ENCODE peak calls at places on chromosomes 1 and 21, in six cellular contexts. One of them, this sample, is unnamed.

GRCh38 chr1:62686822-62687221 is 1.4 kb downstream of the DOCK7 start:
- DNase-seq in Panc1: no peak
- DNase-seq in stomach: no peak
- DNase-seq in HepG2: no peak
- DNase-seq in GM23338: no peak
- DNase-seq in transverse colon: no peak
- DNase-seq in this sample: no peak

GRCh38 chr21:39952265-39952664 is 85.0 kb downstream of the PCP4 start:
- DNase-seq in Panc1: no peak
- DNase-seq in stomach: no peak
- DNase-seq in HepG2: no peak
- DNase-seq in GM23338: peak
- DNase-seq in transverse colon: no peak
- DNase-seq in this sample: no peak

GRCh38 chr1:171661076-171661650 is 8.7 kb upstream of the MYOC start:
- DNase-seq in stomach: no peak
- DNase-seq in GM23338: peak
- DNase-seq in Panc1: no peak
- DNase-seq in transverse colon: no peak
- DNase-seq in HepG2: no peak
- DNase-seq in this sample: no peak

GRCh38 chr1:106889054-106889453 is 167.4 kb upstream of the PRMT6 start:
- DNase-seq in GM23338: peak
- DNase-seq in transverse colon: no peak
- DNase-seq in Panc1: no peak
- DNase-seq in stomach: no peak
- DNase-seq in HepG2: no peak
- DNase-seq in this sample: no peak

GRCh38 chr21:26055841-26056264 is 114.7 kb downstream of the APP start:
- DNase-seq in Panc1: no peak
- DNase-seq in transverse colon: no peak
- DNase-seq in HepG2: no peak
- DNase-seq in stomach: no peak
- DNase-seq in GM23338: no peak
- DNase-seq in this sample: no peak

GRCh38 chr1:150072959-150073358 is 5.4 kb downstream of the VPS45 start:
- DNase-seq in Panc1: no peak
- DNase-seq in GM23338: peak
- DNase-seq in transverse colon: no peak
- DNase-seq in stomach: no peak
- DNase-seq in HepG2: no peak
- DNase-seq in this sample: no peak

GRCh38 chr1:20787775-20788488 is 825 bp upstream of the HP1BP3 start:
- DNase-seq in transverse colon: peak
- DNase-seq in stomach: no peak
- DNase-seq in GM23338: peak
- DNase-seq in HepG2: peak
- DNase-seq in Panc1: peak
- DNase-seq in this sample: no peak

GRCh38 chr1:182968151-182968741 is 15.3 kb upstream of the SHCBP1L start:
- DNase-seq in Panc1: no peak
- DNase-seq in stomach: no peak
- DNase-seq in HepG2: peak
- DNase-seq in transverse colon: no peak
- DNase-seq in GM23338: no peak
- DNase-seq in this sample: no peak

GRCh38 chr1:230334447-230334837 is 91.7 kb downstream of the PGBD5 start:
- DNase-seq in stomach: no peak
- DNase-seq in Panc1: no peak
- DNase-seq in HepG2: no peak
- DNase-seq in GM23338: no peak
- DNase-seq in transverse colon: no peak
- DNase-seq in this sample: no peak

GRCh38 chr1:153404086-153404635 is 12.2 kb upstream of the S100A7A start:
- DNase-seq in stomach: no peak
- DNase-seq in Panc1: no peak
- DNase-seq in GM23338: peak
- DNase-seq in HepG2: no peak
- DNase-seq in transverse colon: no peak
- DNase-seq in this sample: no peak

GRCh38 chr1:203175237-203176181 is at the start of gene MYBPH:
- DNase-seq in GM23338: no peak
- DNase-seq in transverse colon: no peak
- DNase-seq in HepG2: no peak
- DNase-seq in Panc1: no peak
- DNase-seq in stomach: no peak
- DNase-seq in this sample: no peak

GRCh38 chr1:157770442-157771043 is 6.4 kb downstream of the FCRL2 start:
- DNase-seq in HepG2: no peak
- DNase-seq in stomach: no peak
- DNase-seq in GM23338: peak
- DNase-seq in Panc1: no peak
- DNase-seq in transverse colon: no peak
- DNase-seq in this sample: no peak

GRCh38 chr1:169305948-169306347 is 61.6 kb downstream of the NME7 start:
- DNase-seq in Panc1: no peak
- DNase-seq in stomach: no peak
- DNase-seq in GM23338: no peak
- DNase-seq in HepG2: no peak
- DNase-seq in transverse colon: no peak
- DNase-seq in this sample: no peak

GRCh38 chr1:16140068-16140596 is 15.7 kb downstream of the EPHA2 start:
- DNase-seq in Panc1: no peak
- DNase-seq in stomach: no peak
- DNase-seq in HepG2: no peak
- DNase-seq in transverse colon: no peak
- DNase-seq in GM23338: no peak
- DNase-seq in this sample: no peak

GRCh38 chr21:33411949-33412430 is 8.8 kb downstream of the IFNGR2 start:
- DNase-seq in HepG2: peak
- DNase-seq in GM23338: no peak
- DNase-seq in transverse colon: peak
- DNase-seq in stomach: peak
- DNase-seq in Panc1: no peak
- DNase-seq in this sample: no peak

GRCh38 chr1:240101306-240101705 is 9.6 kb downstream of the FMN2 start:
- DNase-seq in GM23338: no peak
- DNase-seq in transverse colon: no peak
- DNase-seq in stomach: no peak
- DNase-seq in Panc1: no peak
- DNase-seq in HepG2: no peak
- DNase-seq in this sample: no peak

GRCh38 chr1:115099693-115100050 is 10.4 kb upstream of the TSPAN2 start:
- DNase-seq in transverse colon: no peak
- DNase-seq in Panc1: no peak
- DNase-seq in HepG2: no peak
- DNase-seq in stomach: no peak
- DNase-seq in GM23338: no peak
- DNase-seq in this sample: no peak

GRCh38 chr1:155320661-155321576 is at the start of gene RUSC1:
- DNase-seq in HepG2: no peak
- DNase-seq in transverse colon: peak
- DNase-seq in GM23338: peak
- DNase-seq in Panc1: no peak
- DNase-seq in stomach: peak
- DNase-seq in this sample: peak

GRCh38 chr1:116777831-116778830 is 23.9 kb downstream of the CD2 start:
- DNase-seq in GM23338: peak
- DNase-seq in Panc1: no peak
- DNase-seq in stomach: no peak
- DNase-seq in HepG2: peak
- DNase-seq in transverse colon: no peak
- DNase-seq in this sample: no peak

GRCh38 chr21:38913120-38913975 is 107.6 kb downstream of the ETS2 start:
- DNase-seq in transverse colon: peak
- DNase-seq in Panc1: no peak
- DNase-seq in stomach: peak
- DNase-seq in GM23338: peak
- DNase-seq in HepG2: no peak
- DNase-seq in this sample: peak

GRCh38 chr1:43363283-43363934 is 4.4 kb downstream of the ELOVL1 start:
- DNase-seq in GM23338: no peak
- DNase-seq in Panc1: no peak
- DNase-seq in stomach: no peak
- DNase-seq in HepG2: no peak
- DNase-seq in transverse colon: peak
- DNase-seq in this sample: no peak
- TF ChIP-seq POLR2AphosphoS5 in GM23338: peak
- TF ChIP-seq POLR2AphosphoS5 in Panc1: no peak
- TF ChIP-seq POLR2AphosphoS5 in stomach: no peak
- TF ChIP-seq POLR2AphosphoS5 in HepG2: no peak
- TF ChIP-seq POLR2AphosphoS5 in transverse colon: no peak
- TF ChIP-seq POLR2AphosphoS5 in this sample: no peak

GRCh38 chr1:77888071-77888428 is 374 bp upstream of the NEXN start:
- DNase-seq in Panc1: no peak
- DNase-seq in stomach: no peak
- DNase-seq in transverse colon: no peak
- DNase-seq in GM23338: no peak
- DNase-seq in HepG2: peak
- DNase-seq in this sample: no peak
- TF ChIP-seq CTCF in Panc1: no peak
- TF ChIP-seq CTCF in stomach: no peak
- TF ChIP-seq CTCF in transverse colon: no peak
- TF ChIP-seq CTCF in GM23338: peak
- TF ChIP-seq CTCF in HepG2: peak
- TF ChIP-seq CTCF in this sample: no peak

GRCh38 chr1:10449731-10450130 is at the start of gene CORT:
- DNase-seq in transverse colon: no peak
- DNase-seq in GM23338: no peak
- DNase-seq in Panc1: no peak
- DNase-seq in stomach: no peak
- DNase-seq in HepG2: no peak
- DNase-seq in this sample: no peak
- H3K4me3 ChIP-seq in transverse colon: no peak
- H3K4me3 ChIP-seq in GM23338: peak
- H3K4me3 ChIP-seq in Panc1: no peak
- H3K4me3 ChIP-seq in stomach: no peak
- H3K4me3 ChIP-seq in HepG2: no peak
- H3K4me3 ChIP-seq in this sample: no peak

DNA sequence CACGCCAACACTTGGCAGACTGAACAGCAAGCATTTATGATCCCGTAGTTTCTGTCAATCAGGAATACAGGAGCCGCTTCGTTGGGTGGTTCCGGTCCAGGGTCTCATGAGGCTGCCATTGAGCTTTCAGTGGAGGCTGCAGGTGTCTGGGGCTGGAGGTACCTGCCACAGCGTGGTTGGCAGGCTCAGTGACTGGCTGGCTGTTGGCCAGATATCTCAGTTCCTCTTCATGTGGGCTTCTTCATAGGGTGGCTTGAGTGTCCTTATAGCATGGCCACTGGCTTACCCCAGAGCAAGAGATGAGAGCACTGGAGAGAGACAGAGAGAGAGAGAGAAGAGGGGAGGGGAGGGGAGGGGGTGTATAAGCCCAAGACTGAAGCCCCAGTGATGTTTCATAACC is 29.3 kb downstream of the PIK3CD start:
- DNase-seq in Panc1: no peak
- DNase-seq in HepG2: no peak
- DNase-seq in transverse colon: no peak
- DNase-seq in stomach: no peak
- DNase-seq in GM23338: no peak
- DNase-seq in this sample: no peak
- TF ChIP-seq POLR2AphosphoS5 in Panc1: no peak
- TF ChIP-seq POLR2AphosphoS5 in HepG2: no peak
- TF ChIP-seq POLR2AphosphoS5 in transverse colon: no peak
- TF ChIP-seq POLR2AphosphoS5 in stomach: no peak
- TF ChIP-seq POLR2AphosphoS5 in GM23338: no peak
- TF ChIP-seq POLR2AphosphoS5 in this sample: no peak

GRCh38 chr1:214658175-214658574 is 55.2 kb downstream of the CENPF start:
- DNase-seq in transverse colon: no peak
- DNase-seq in GM23338: no peak
- DNase-seq in HepG2: no peak
- DNase-seq in Panc1: no peak
- DNase-seq in stomach: no peak
- DNase-seq in this sample: no peak

GRCh38 chr1:214660190-214660589 is 57.2 kb downstream of the CENPF start:
- DNase-seq in GM23338: no peak
- DNase-seq in stomach: no peak
- DNase-seq in transverse colon: no peak
- DNase-seq in Panc1: no peak
- DNase-seq in HepG2: no peak
- DNase-seq in this sample: no peak

GRCh38 chr1:214662386-214662785 is 59.4 kb downstream of the CENPF start:
- DNase-seq in stomach: no peak
- DNase-seq in transverse colon: no peak
- DNase-seq in HepG2: no peak
- DNase-seq in Panc1: no peak
- DNase-seq in GM23338: no peak
- DNase-seq in this sample: no peak

GRCh38 chr1:214658785-214659184 is 55.8 kb downstream of the CENPF start:
- DNase-seq in stomach: no peak
- DNase-seq in GM23338: peak
- DNase-seq in transverse colon: no peak
- DNase-seq in HepG2: peak
- DNase-seq in Panc1: no peak
- DNase-seq in this sample: no peak

GRCh38 chr1:214660900-214661299 is 57.9 kb downstream of the CENPF start:
- DNase-seq in Panc1: no peak
- DNase-seq in HepG2: peak
- DNase-seq in GM23338: peak
- DNase-seq in stomach: peak
- DNase-seq in transverse colon: peak
- DNase-seq in this sample: no peak
- TF ChIP-seq CTCF in Panc1: peak
- TF ChIP-seq CTCF in HepG2: peak
- TF ChIP-seq CTCF in GM23338: peak
- TF ChIP-seq CTCF in stomach: no peak
- TF ChIP-seq CTCF in transverse colon: no peak
- TF ChIP-seq CTCF in this sample: no peak

GRCh38 chr1:192577145-192578140 is 1.9 kb downstream of the RGS1 start:
- DNase-seq in GM23338: no peak
- DNase-seq in Panc1: no peak
- DNase-seq in stomach: no peak
- DNase-seq in HepG2: no peak
- DNase-seq in transverse colon: no peak
- DNase-seq in this sample: no peak
- H3K4me3 ChIP-seq in GM23338: no peak
- H3K4me3 ChIP-seq in Panc1: no peak
- H3K4me3 ChIP-seq in stomach: peak
- H3K4me3 ChIP-seq in HepG2: no peak
- H3K4me3 ChIP-seq in transverse colon: peak
- H3K4me3 ChIP-seq in this sample: no peak